ENCODE peak calls at places on chromosomes 4 and X, in five cellular contexts. B is IMR-90; T is stimulated activated CD8-positive, alpha-beta memory T cell treated with anti-CD3 and anti-CD28 coated beads, Interleukin-2, amount 100 ng/mL, for 1 hour; A is T-helper 17 cell; Z is glutamatergic neuron. J is an unnamed sample.

GRCh38 chr4:1075809-1076524 is 37.4 kb downstream of the RNF212 start:
- DNase-seq in B (no peak), T (no peak), A (no peak), Z (no peak), J (no peak)

GRCh38 chr4:88623097-88623496 is 30.8 kb downstream of the HERC3 start:
- DNase-seq in B (peak), T (no peak), A (no peak), Z (no peak), J (peak)

GRCh38 chrX:112851161-112851779 is 10.6 kb upstream of the AMOT start:
- DNase-seq in B (no peak), T (no peak), A (no peak), Z (no peak), J (no peak)

GRCh38 chr4:109547394-109547793 is 12.7 kb upstream of the MCUB start:
- DNase-seq in B (peak), T (no peak), A (no peak), Z (no peak), J (no peak)

GRCh38 chr4:88457307-88458090 is 580 bp downstream of the HERC5 start:
- DNase-seq in B (no peak), T (peak), A (no peak), Z (peak), J (peak)

GRCh38 chr4:24408640-24409039 is 175.7 kb downstream of the DHX15 start:
- DNase-seq in B (no peak), T (no peak), A (no peak), Z (no peak), J (no peak)

GRCh38 chr4:124713213-124713592 is 671 bp upstream of the ANKRD50 start:
- DNase-seq in B (peak), T (no peak), A (no peak), Z (peak), J (peak)

GRCh38 chr4:13166214-13166613 is 317.9 kb downstream of the RAB28 start:
- DNase-seq in B (no peak), T (no peak), A (no peak), Z (no peak), J (no peak)

GRCh38 chrX:38494239-38494823 is 67.0 kb upstream of the TSPAN7 start:
- DNase-seq in B (no peak), T (no peak), A (no peak), Z (no peak), J (no peak)

GRCh38 chr4:37889849-37890500 is 909 bp upstream of the TBC1D1 start:
- DNase-seq in B (peak), T (no peak), A (no peak), Z (no peak), J (peak)

GRCh38 chrX:13741695-13742094 is 7.1 kb downstream of the OFD1 start:
- DNase-seq in B (no peak), T (no peak), A (no peak), Z (no peak), J (no peak)

GRCh38 chr4:133982533-133983224 is 218.9 kb downstream of the PABPC4L start:
- DNase-seq in B (peak), T (no peak), A (no peak), Z (no peak), J (peak)

GRCh38 chrX:108415146-108415545 is 23.1 kb downstream of the COL4A6 start:
- DNase-seq in B (no peak), T (no peak), A (no peak), Z (no peak), J (no peak)

GRCh38 chr4:3472411-3473141 is 9.5 kb downstream of the DOK7 start:
- DNase-seq in B (no peak), T (no peak), A (no peak), Z (peak), J (no peak)

GRCh38 chr4:99248714-99249113 is 29.7 kb upstream of the ADH6 start:
- DNase-seq in B (peak), T (no peak), A (no peak), Z (no peak), J (no peak)

GRCh38 chr4:136505020-136505419 is 1027.3 kb downstream of the PCDH18 start:
- DNase-seq in B (no peak), T (no peak), A (no peak), Z (no peak), J (no peak)

GRCh38 chr4:165692082-165692481 is 181.0 kb upstream of the TLL1 start:
- DNase-seq in B (no peak), T (no peak), A (no peak), Z (no peak), J (no peak)

GRCh38 chrX:103913356-103914020 is 48.9 kb upstream of the TMSB15B start:
- DNase-seq in B (peak), T (no peak), A (no peak), Z (no peak), J (no peak)

GRCh38 chrX:68534696-68535095 is 35.8 kb downstream of the YIPF6 start:
- DNase-seq in B (peak), T (no peak), A (no peak), Z (no peak), J (no peak)

GRCh38 chrX:136574548-136574947 is 42.5 kb downstream of the VGLL1 start:
- DNase-seq in B (no peak), T (no peak), A (no peak), Z (no peak), J (no peak)

GRCh38 chr4:103008875-103009729 is 10.4 kb downstream of the SLC9B1 start:
- DNase-seq in B (peak), T (no peak), A (no peak), Z (no peak), J (peak)

GRCh38 chrX:154021131-154021611 is 1.5 kb upstream of the IRAK1 start:
- DNase-seq in B (peak), T (no peak), A (no peak), Z (no peak), J (peak)

GRCh38 chr4:153141238-153141637 is 63.0 kb upstream of the TRIM2 start:
- DNase-seq in B (no peak), T (no peak), A (no peak), Z (no peak), J (no peak)

GRCh38 chr4:735583-735982 is 30.0 kb downstream of the PCGF3 start:
- DNase-seq in B (no peak), T (no peak), A (no peak), Z (no peak), J (no peak)

GRCh38 chr4:184664445-184665210 is 15.1 kb downstream of the PRIMPOL start:
- DNase-seq in B (peak), T (no peak), A (no peak), Z (no peak), J (no peak)

GRCh38 chr4:156948133-156948532 is 23.5 kb downstream of the PDGFC start:
- DNase-seq in B (no peak), T (no peak), A (no peak), Z (no peak), J (no peak)

GRCh38 chr4:8132400-8132799 is 26.2 kb downstream of the ABLIM2 start:
- DNase-seq in B (no peak), T (no peak), A (no peak), Z (no peak), J (no peak)

GRCh38 chrX:111874241-111874640 is 1.7 kb upstream of the TRPC5OS start:
- DNase-seq in B (no peak), T (no peak), A (no peak), Z (no peak), J (no peak)